ENCODE peak calls at places on chromosomes 6 and 20, in four cellular contexts. One of them, this sample, is unnamed.

GRCh38 chr20:64200740-64201139 is 36.5 kb downstream of the MYT1 start:
- DNase-seq in activated CD8-positive, alpha-beta memory T cell treated with anti-CD3 and anti-CD28 coated beads for 48 hours: no peak
- DNase-seq in mesothelial cell of epicardium: no peak
- DNase-seq in NCI-H1092 treated with DMSO at 0.1 percent for 48 hours: no peak
- DNase-seq in this sample: no peak

GRCh38 chr20:45892049-45892816 is 1.1 kb downstream of the CTSA start:
- DNase-seq in activated CD8-positive, alpha-beta memory T cell treated with anti-CD3 and anti-CD28 coated beads for 48 hours: no peak
- DNase-seq in mesothelial cell of epicardium: no peak
- DNase-seq in NCI-H1092 treated with DMSO at 0.1 percent for 48 hours: no peak
- DNase-seq in this sample: no peak

GRCh38 chr6:169189686-169190085 is 64.0 kb downstream of the THBS2 start:
- DNase-seq in activated CD8-positive, alpha-beta memory T cell treated with anti-CD3 and anti-CD28 coated beads for 48 hours: no peak
- DNase-seq in mesothelial cell of epicardium: no peak
- DNase-seq in NCI-H1092 treated with DMSO at 0.1 percent for 48 hours: no peak
- DNase-seq in this sample: no peak

GRCh38 chr6:8810325-8810724 is 375.0 kb upstream of the SLC35B3 start:
- DNase-seq in activated CD8-positive, alpha-beta memory T cell treated with anti-CD3 and anti-CD28 coated beads for 48 hours: no peak
- DNase-seq in mesothelial cell of epicardium: no peak
- DNase-seq in NCI-H1092 treated with DMSO at 0.1 percent for 48 hours: no peak
- DNase-seq in this sample: no peak

GRCh38 chr20:17667445-17667844 is 14.6 kb downstream of the RRBP1 start:
- DNase-seq in activated CD8-positive, alpha-beta memory T cell treated with anti-CD3 and anti-CD28 coated beads for 48 hours: no peak
- DNase-seq in mesothelial cell of epicardium: no peak
- DNase-seq in NCI-H1092 treated with DMSO at 0.1 percent for 48 hours: no peak
- DNase-seq in this sample: no peak

GRCh38 chr20:57591289-57592229 is 28.7 kb downstream of the ZBP1 start:
- DNase-seq in activated CD8-positive, alpha-beta memory T cell treated with anti-CD3 and anti-CD28 coated beads for 48 hours: no peak
- DNase-seq in mesothelial cell of epicardium: no peak
- DNase-seq in NCI-H1092 treated with DMSO at 0.1 percent for 48 hours: no peak
- DNase-seq in this sample: no peak

GRCh38 chr6:143675946-143676345 is 1.8 kb upstream of the PHACTR2 start:
- DNase-seq in activated CD8-positive, alpha-beta memory T cell treated with anti-CD3 and anti-CD28 coated beads for 48 hours: no peak
- DNase-seq in mesothelial cell of epicardium: no peak
- DNase-seq in NCI-H1092 treated with DMSO at 0.1 percent for 48 hours: no peak
- DNase-seq in this sample: no peak

GRCh38 chr6:90583783-90584481 is 2.9 kb downstream of the MAP3K7 start:
- DNase-seq in activated CD8-positive, alpha-beta memory T cell treated with anti-CD3 and anti-CD28 coated beads for 48 hours: no peak
- DNase-seq in mesothelial cell of epicardium: no peak
- DNase-seq in NCI-H1092 treated with DMSO at 0.1 percent for 48 hours: no peak
- DNase-seq in this sample: no peak

GRCh38 chr6:106450645-106451044 is 90.1 kb downstream of the CRYBG1 start:
- DNase-seq in activated CD8-positive, alpha-beta memory T cell treated with anti-CD3 and anti-CD28 coated beads for 48 hours: no peak
- DNase-seq in mesothelial cell of epicardium: no peak
- DNase-seq in NCI-H1092 treated with DMSO at 0.1 percent for 48 hours: no peak
- DNase-seq in this sample: no peak

GRCh38 chr6:16669227-16669626 is 92.0 kb downstream of the ATXN1 start:
- DNase-seq in activated CD8-positive, alpha-beta memory T cell treated with anti-CD3 and anti-CD28 coated beads for 48 hours: no peak
- DNase-seq in mesothelial cell of epicardium: no peak
- DNase-seq in NCI-H1092 treated with DMSO at 0.1 percent for 48 hours: no peak
- DNase-seq in this sample: peak

GRCh38 chr6:1942834-1943233 is 302.6 kb downstream of the GMDS start:
- DNase-seq in activated CD8-positive, alpha-beta memory T cell treated with anti-CD3 and anti-CD28 coated beads for 48 hours: no peak
- DNase-seq in mesothelial cell of epicardium: no peak
- DNase-seq in NCI-H1092 treated with DMSO at 0.1 percent for 48 hours: no peak
- DNase-seq in this sample: no peak

GRCh38 chr6:169959129-169960002 is 207.9 kb downstream of the ERMARD start:
- DNase-seq in activated CD8-positive, alpha-beta memory T cell treated with anti-CD3 and anti-CD28 coated beads for 48 hours: no peak
- DNase-seq in mesothelial cell of epicardium: peak
- DNase-seq in NCI-H1092 treated with DMSO at 0.1 percent for 48 hours: peak
- DNase-seq in this sample: peak

GRCh38 chr20:57395111-57395959 is 4.1 kb downstream of the RBM38 start:
- DNase-seq in activated CD8-positive, alpha-beta memory T cell treated with anti-CD3 and anti-CD28 coated beads for 48 hours: no peak
- DNase-seq in mesothelial cell of epicardium: no peak
- DNase-seq in NCI-H1092 treated with DMSO at 0.1 percent for 48 hours: peak
- DNase-seq in this sample: no peak

GRCh38 chr20:58043866-58044140 is 184.7 kb downstream of the ANKRD60 start:
- DNase-seq in activated CD8-positive, alpha-beta memory T cell treated with anti-CD3 and anti-CD28 coated beads for 48 hours: no peak
- DNase-seq in mesothelial cell of epicardium: no peak
- DNase-seq in NCI-H1092 treated with DMSO at 0.1 percent for 48 hours: no peak
- DNase-seq in this sample: no peak